ENCODE peak calls at places on chromosomes 7 and 10, in ten cellular contexts. D, U, S, K, L, W, J, H, V and Y are unnamed samples.

GRCh38 chr7:149420006-149420405 is 40.9 kb downstream of the ZNF777 start:
- DNase-seq in W (no peak), U (no peak), D (no peak), H (no peak), K (no peak), V (no peak), L (no peak), J (no peak), S (no peak), Y (no peak)

GRCh38 chr10:30882281-30882680 is 149.4 kb downstream of the ZNF438 start:
- DNase-seq in D (peak; percentile 48), K (no peak), L (no peak), S (no peak), U (no peak), J (peak; percentile 44), H (no peak), W (no peak), V (peak; percentile 19), Y (no peak)

GRCh38 chr10:117165557-117166419 is 27.7 kb upstream of the VAX1 start:
- DNase-seq in J (peak; percentile 57), W (peak; percentile 16), U (peak; percentile 90), L (peak; percentile 59), D (peak; percentile 51), S (peak; percentile 42), H (no peak), K (peak; percentile 60), V (peak; percentile 51), Y (no peak)

GRCh38 chr10:17781856-17782255 is 27.3 kb upstream of the MRC1 start:
- DNase-seq in H (no peak), K (no peak), V (no peak), U (peak; percentile 56), W (no peak), L (no peak), J (no peak), D (no peak), S (no peak), Y (no peak)

GRCh38 chr7:44331682-44332081 is 6.3 kb upstream of the CAMK2B start:
- DNase-seq in D (no peak), V (no peak), W (no peak), U (no peak), H (no peak), S (no peak), J (no peak), K (no peak), L (no peak), Y (no peak)

GRCh38 chr10:49600046-49600445 is 10.1 kb upstream of the SLC18A3 start:
- DNase-seq in L (no peak), U (no peak), S (no peak), J (no peak), K (no peak), W (no peak), H (no peak), D (no peak), V (no peak), Y (no peak)

GRCh38 chr7:92632791-92633190 is 42.6 kb upstream of the FAM133B start:
- DNase-seq in U (no peak), K (no peak), J (no peak), W (no peak), V (no peak), S (no peak), H (no peak), L (no peak), D (no peak), Y (peak; percentile 22)

GRCh38 chr10:72086466-72087391 is 1.6 kb downstream of the SPOCK2 start:
- DNase-seq in J (no peak), H (peak; percentile 50), D (no peak), V (no peak), L (peak; percentile 73), S (peak; percentile 64), U (peak; percentile 75), K (no peak), W (no peak), Y (no peak)

GRCh38 chr10:113381906-113382562 is 170.8 kb upstream of the HABP2 start:
- DNase-seq in K (no peak), H (no peak), V (peak; percentile 80), U (no peak), L (no peak), D (peak; percentile 86), W (peak; percentile 81), S (no peak), J (peak; percentile 79), Y (no peak)

GRCh38 chr7:147474862-147475261 is 1115.7 kb upstream of the C7orf33 start:
- DNase-seq in D (no peak), J (no peak), S (no peak), L (no peak), V (no peak), H (no peak), U (no peak), W (no peak), K (no peak), Y (no peak)

GRCh38 chr7:147803625-147804024 is 786.9 kb upstream of the C7orf33 start:
- DNase-seq in D (no peak), J (no peak), L (no peak), H (no peak), U (no peak), V (no peak), W (no peak), S (no peak), K (no peak), Y (no peak)

GRCh38 chr10:32419615-32420014 is 26.3 kb upstream of the CCDC7 start:
- DNase-seq in J (no peak), W (no peak), D (no peak), S (no peak), V (no peak), K (no peak), U (no peak), L (no peak), H (no peak), Y (no peak)

GRCh38 chr10:114404171-114405010 is at the start of gene AFAP1L2:
- DNase-seq in U (peak; percentile 62), D (no peak), J (no peak), K (peak; percentile 47), V (no peak), H (peak; percentile 50), L (no peak), W (no peak), S (peak; percentile 58), Y (no peak)

GRCh38 chr10:114406455-114406854 is 2.2 kb upstream of the AFAP1L2 start:
- DNase-seq in U (no peak), S (no peak), K (no peak), L (no peak), D (no peak), H (no peak), W (no peak), J (no peak), V (no peak), Y (no peak)

GRCh38 chr10:114403545-114404161 is 649 bp downstream of the AFAP1L2 start:
- DNase-seq in S (peak; percentile 51), U (peak; percentile 78), J (no peak), D (no peak), V (no peak), K (peak; percentile 46), L (no peak), W (no peak), H (peak; percentile 37), Y (no peak)

GRCh38 chr10:114402871-114403544 is 1.3 kb downstream of the AFAP1L2 start:
- DNase-seq in J (no peak), H (no peak), D (no peak), K (peak; percentile 39), W (peak; percentile 30), S (no peak), L (no peak), V (no peak), U (peak; percentile 67), Y (no peak)

DNA sequence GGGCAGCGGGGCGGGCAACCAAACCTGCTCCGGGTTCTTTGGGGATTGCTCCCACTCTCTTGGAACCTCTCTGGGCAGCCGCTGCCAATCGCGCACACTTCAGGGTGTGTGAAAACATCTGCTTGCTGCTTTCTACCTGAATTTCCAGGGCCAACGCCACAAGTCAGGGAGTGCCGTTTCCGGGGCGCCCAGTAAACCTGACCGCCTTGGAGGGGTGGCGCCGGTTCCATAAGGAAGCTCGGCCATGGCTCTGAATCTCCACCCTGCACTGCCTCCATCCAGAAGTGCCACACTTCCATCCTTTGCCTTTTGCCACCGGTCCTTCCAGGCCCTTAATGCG is 679 bp upstream of the AFAP1L2 start:
- DNase-seq in J (no peak), V (no peak), U (no peak), K (peak; percentile 39), L (no peak), D (no peak), H (no peak), S (no peak), W (no peak), Y (no peak)
- H3K4me3 ChIP-seq in J (no peak overlapping the region), V (no peak overlapping the region), U (peak overlapping the region; percentile 90), K (peak overlapping the region; percentile 61), L (peak overlapping the region; percentile 55), D (no peak overlapping the region), H (peak overlapping the region; percentile 75), S (no peak overlapping the region), W (no peak overlapping the region), Y (peak overlapping the region; percentile 53)

DNA sequence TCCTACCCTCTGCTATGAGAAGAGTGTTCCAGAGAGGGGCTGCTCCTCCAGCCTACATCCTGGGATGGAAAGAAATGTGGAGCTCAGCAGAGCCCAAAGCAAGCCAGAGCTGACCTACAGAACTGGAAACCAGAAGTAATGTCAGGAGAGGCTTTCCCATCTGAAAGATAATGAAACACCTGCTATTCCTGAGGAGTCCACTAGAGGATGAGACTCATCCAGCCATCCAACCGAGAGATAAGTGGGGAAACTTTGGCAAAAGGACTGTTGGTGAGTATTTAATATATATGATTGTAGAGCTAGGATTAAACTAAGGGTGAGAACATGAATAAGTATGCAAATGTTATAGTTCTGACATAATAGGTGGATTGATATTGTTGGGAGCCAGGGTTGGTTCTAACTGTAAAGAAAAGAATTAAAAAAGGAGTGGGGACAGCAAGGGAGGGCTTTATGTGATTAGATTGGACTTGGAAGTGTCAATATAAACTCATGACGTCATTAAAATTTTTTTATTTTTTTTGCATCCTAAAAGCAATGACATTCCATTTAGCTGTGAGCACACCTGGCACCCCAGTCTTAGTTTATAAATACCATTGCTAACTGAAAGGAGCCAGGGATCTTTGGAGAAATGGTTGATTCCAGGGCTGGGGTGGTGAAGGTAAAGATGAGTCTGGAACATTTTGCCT is 312.8 kb upstream of the NFE2L3 start:
- DNase-seq in U (peak; percentile 69), V (no peak), D (no peak), J (no peak), H (no peak), S (no peak), W (no peak), L (no peak), K (no peak), Y (no peak)
- TF ChIP-seq CTCF in U (peak; percentile 50), V (peak; percentile 48), D (no peak), J (peak; percentile 37), H (no peak), S (no peak), W (peak; percentile 66), L (no peak), K (peak; percentile 65), Y (peak; percentile 47)

DNA sequence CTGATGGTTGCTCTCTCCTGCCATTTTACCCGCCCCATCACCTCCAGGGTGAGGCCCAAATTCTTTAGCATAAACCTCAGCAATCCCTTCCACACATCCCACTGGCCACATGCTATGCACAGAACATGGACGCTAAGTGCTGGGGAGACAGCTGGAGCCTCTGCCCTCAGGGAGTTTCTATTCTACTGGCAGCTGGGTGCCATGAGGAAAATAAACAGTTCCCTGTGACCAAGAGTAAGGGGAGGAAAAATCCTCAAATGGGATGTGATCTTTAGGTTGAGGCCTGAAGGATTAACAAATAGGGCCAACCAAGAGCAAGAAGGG is 1.2 kb downstream of the PARP12 start:
- DNase-seq in S (no peak), K (no peak), U (no peak), H (no peak), V (no peak), J (no peak), D (no peak), W (no peak), L (no peak), Y (no peak)
- H3K4me3 ChIP-seq in S (no peak overlapping the region), K (no peak overlapping the region), U (peak overlapping the region; percentile 70), H (peak overlapping the region; percentile 85), V (peak overlapping the region; percentile 63), J (no peak overlapping the region), D (peak overlapping the region; percentile 77), W (no peak overlapping the region), L (peak overlapping the region; percentile 82), Y (peak overlapping the region; percentile 57)

GRCh38 chr7:80659120-80660055 is 20.9 kb downstream of the CD36 start:
- DNase-seq in V (peak; percentile 68), D (peak; percentile 44), U (peak; percentile 44), H (no peak), W (no peak), L (no peak), K (peak; percentile 43), S (no peak), J (peak; percentile 64), Y (peak; percentile 18)
- TF ChIP-seq CTCF in V (peak; percentile 53), D (peak; percentile 36), U (peak; percentile 57), H (peak; percentile 80), W (peak; percentile 35), L (peak; percentile 67), K (peak; percentile 48), S (peak; percentile 74), J (peak; percentile 62), Y (peak; percentile 20)